ENCODE peak calls at places on chromosome 13, in nine cellular contexts. P is CD8-positive, alpha-beta memory T cell; W is cardiac muscle cell; R is ELF-1; D is mammary epithelial cell; M is prostate gland; E is cardiac fibroblast; H is GM12878; U is vagina. A is an unnamed sample.

GRCh38 chr13:79654520-79654919 is 173.6 kb downstream of the NDFIP2 start:
- DNase-seq in P (no peak), W (no peak), R (peak), D (peak), M (no peak), E (no peak), H (no peak), U (no peak), A (peak)

GRCh38 chr13:27130223-27131015 is 41.2 kb downstream of the USP12 start:
- DNase-seq in P (no peak), W (peak), R (no peak), D (peak), M (no peak), E (peak), H (no peak), U (no peak), A (peak)

GRCh38 chr13:27131906-27132305 is 39.7 kb downstream of the USP12 start:
- DNase-seq in P (no peak), W (no peak), R (no peak), D (no peak), M (no peak), E (no peak), H (no peak), U (no peak), A (no peak)

GRCh38 chr13:39051157-39051556 is 12.9 kb downstream of the NHLRC3 start:
- DNase-seq in P (no peak), W (peak), R (no peak), D (peak), M (no peak), E (peak), H (no peak), U (no peak), A (no peak)

GRCh38 chr13:96898212-96898611 is 96.1 kb downstream of the OXGR1 start:
- DNase-seq in P (no peak), W (peak), R (no peak), D (peak), M (no peak), E (peak), H (no peak), U (no peak), A (no peak)

GRCh38 chr13:43360911-43361605 is 337.7 kb downstream of the DNAJC15 start:
- DNase-seq in P (no peak), W (peak), R (no peak), D (peak), M (no peak), E (peak), H (no peak), U (no peak), A (no peak)

GRCh38 chr13:114134111-114134943 is 1.9 kb upstream of the RASA3 start:
- DNase-seq in P (no peak), W (no peak), R (no peak), D (no peak), M (no peak), E (no peak), H (no peak), U (no peak), A (no peak)

GRCh38 chr13:26658491-26658890 is 101.0 kb downstream of the WASF3 start:
- DNase-seq in P (no peak), W (no peak), R (no peak), D (no peak), M (no peak), E (no peak), H (no peak), U (no peak), A (no peak)

GRCh38 chr13:113879506-113880360 is 15.9 kb upstream of the GAS6 start:
- DNase-seq in P (no peak), W (no peak), R (no peak), D (no peak), M (no peak), E (no peak), H (no peak), U (peak), A (no peak)

GRCh38 chr13:101979825-101980224 is 422.0 kb downstream of the FGF14 start:
- DNase-seq in P (no peak), W (no peak), R (no peak), D (no peak), M (no peak), E (no peak), H (no peak), U (no peak), A (no peak)

GRCh38 chr13:43783820-43784219 is 3.0 kb downstream of the ENOX1 start:
- DNase-seq in P (no peak), W (peak), R (no peak), D (peak), M (no peak), E (peak), H (no peak), U (no peak), A (peak)

GRCh38 chr13:31956944-31957644 is 74.5 kb upstream of the FRY start:
- DNase-seq in P (no peak), W (no peak), R (no peak), D (no peak), M (no peak), E (no peak), H (no peak), U (no peak), A (no peak)

GRCh38 chr13:94705081-94705751 is 7.1 kb downstream of the SOX21 start:
- DNase-seq in P (no peak), W (no peak), R (peak), D (no peak), M (no peak), E (no peak), H (no peak), U (peak), A (no peak)

GRCh38 chr13:51928231-51928630 is 66.5 kb downstream of the CCDC70 start:
- DNase-seq in P (no peak), W (no peak), R (no peak), D (no peak), M (no peak), E (no peak), H (no peak), U (no peak), A (no peak)

GRCh38 chr13:87671824-87672603 is 843 bp downstream of the SLITRK5 start:
- DNase-seq in P (no peak), W (no peak), R (peak), D (no peak), M (no peak), E (no peak), H (no peak), U (no peak), A (no peak)

GRCh38 chr13:95020298-95020987 is 280.8 kb downstream of the ABCC4 start:
- DNase-seq in P (no peak), W (no peak), R (no peak), D (peak), M (no peak), E (no peak), H (no peak), U (no peak), A (no peak)

GRCh38 chr13:98626298-98626940 is 49.5 kb upstream of the STK24 start:
- DNase-seq in P (no peak), W (peak), R (no peak), D (no peak), M (no peak), E (no peak), H (no peak), U (no peak), A (no peak)

GRCh38 chr13:43846496-43846895 is 33.0 kb downstream of the CCDC122 start:
- DNase-seq in P (no peak), W (peak), R (no peak), D (no peak), M (no peak), E (peak), H (no peak), U (no peak), A (peak)

GRCh38 chr13:113775451-113776145 is 16.6 kb downstream of the TMEM255B start:
- DNase-seq in P (no peak), W (no peak), R (no peak), D (no peak), M (no peak), E (no peak), H (no peak), U (no peak), A (no peak)

GRCh38 chr13:21243045-21243842 is 66.8 kb downstream of the MRPL57 start:
- DNase-seq in P (no peak), W (no peak), R (no peak), D (no peak), M (peak), E (no peak), H (no peak), U (no peak), A (no peak)

GRCh38 chr13:97316390-97316789 is 94.3 kb downstream of the MBNL2 start:
- DNase-seq in P (no peak), W (no peak), R (no peak), D (no peak), M (no peak), E (no peak), H (no peak), U (no peak), A (no peak)

GRCh38 chr13:33743438-33744368 is 74.2 kb upstream of the RFC3 start:
- DNase-seq in P (no peak), W (peak), R (no peak), D (no peak), M (no peak), E (no peak), H (peak), U (no peak), A (no peak)

GRCh38 chr13:25046985-25047660 is 48.8 kb upstream of the PABPC3 start:
- DNase-seq in P (no peak), W (peak), R (peak), D (peak), M (no peak), E (peak), H (no peak), U (no peak), A (peak)

GRCh38 chr13:87356314-87356713 is 314.9 kb upstream of the SLITRK5 start:
- DNase-seq in P (no peak), W (no peak), R (no peak), D (no peak), M (no peak), E (no peak), H (no peak), U (no peak), A (no peak)

GRCh38 chr13:36418022-36418805 is 14.1 kb upstream of the CCNA1 start:
- DNase-seq in P (no peak), W (peak), R (peak), D (peak), M (no peak), E (peak), H (peak), U (no peak), A (peak)

GRCh38 chr13:51942189-51942588 is 69.1 kb downstream of the ATP7B start:
- DNase-seq in P (no peak), W (no peak), R (no peak), D (peak), M (no peak), E (no peak), H (no peak), U (no peak), A (no peak)

GRCh38 chr13:106657104-106657503 is 89.2 kb upstream of the ARGLU1 start:
- DNase-seq in P (no peak), W (no peak), R (no peak), D (no peak), M (no peak), E (no peak), H (no peak), U (no peak), A (no peak)

GRCh38 chr13:23578411-23579071 is 8.3 kb downstream of the TNFRSF19 start:
- DNase-seq in P (peak), W (peak), R (peak), D (peak), M (peak), E (peak), H (no peak), U (no peak), A (peak)

GRCh38 chr13:37729876-37730275 is 131.3 kb upstream of the POSTN start:
- DNase-seq in P (no peak), W (no peak), R (no peak), D (no peak), M (no peak), E (no peak), H (no peak), U (no peak), A (no peak)

GRCh38 chr13:30341815-30342570 is 34.6 kb upstream of the KATNAL1 start:
- DNase-seq in P (no peak), W (peak), R (no peak), D (peak), M (peak), E (peak), H (no peak), U (peak), A (peak)

GRCh38 chr13:48574036-48574796 is 41.3 kb upstream of the RCBTB2 start:
- DNase-seq in P (no peak), W (no peak), R (no peak), D (no peak), M (no peak), E (no peak), H (no peak), U (no peak), A (no peak)

GRCh38 chr13:47332149-47332548 is 435.3 kb upstream of the HTR2A start:
- DNase-seq in P (no peak), W (peak), R (no peak), D (no peak), M (no peak), E (peak), H (no peak), U (no peak), A (no peak)

GRCh38 chr13:59494560-59494970 is 669.2 kb downstream of the DIAPH3 start:
- DNase-seq in P (no peak), W (peak), R (no peak), D (no peak), M (no peak), E (peak), H (no peak), U (no peak), A (no peak)

GRCh38 chr13:21625366-21625765 is 21.4 kb upstream of the MICU2 start:
- DNase-seq in P (no peak), W (peak), R (no peak), D (peak), M (no peak), E (peak), H (no peak), U (no peak), A (peak)

GRCh38 chr13:28716511-28716910 is 2.3 kb downstream of the SLC46A3 start:
- DNase-seq in P (no peak), W (peak), R (peak), D (peak), M (no peak), E (peak), H (no peak), U (no peak), A (peak)

GRCh38 chr13:27455331-27455855 is 5.0 kb upstream of the MTIF3 start:
- DNase-seq in P (no peak), W (no peak), R (no peak), D (no peak), M (no peak), E (no peak), H (no peak), U (no peak), A (no peak)

GRCh38 chr13:32426981-32427851 is 714 bp downstream of the N4BP2L1 start:
- DNase-seq in P (peak), W (peak), R (peak), D (no peak), M (peak), E (peak), H (no peak), U (no peak), A (no peak)

GRCh38 chr13:41611385-41611784 is 154.0 kb downstream of the RGCC start:
- DNase-seq in P (no peak), W (no peak), R (no peak), D (no peak), M (no peak), E (no peak), H (no peak), U (no peak), A (no peak)

GRCh38 chr13:113746671-113747070 is 12.4 kb upstream of the TMEM255B start:
- DNase-seq in P (no peak), W (no peak), R (no peak), D (no peak), M (no peak), E (no peak), H (no peak), U (no peak), A (no peak)

GRCh38 chr13:94196426-94196825 is 283.1 kb downstream of the DCT start:
- DNase-seq in P (no peak), W (no peak), R (no peak), D (no peak), M (no peak), E (peak), H (no peak), U (no peak), A (no peak)